ENCODE peak calls at places on chromosomes 6 and 20, in eight cellular contexts. J, Y, H, V, B, T, O and W are unnamed samples.

GRCh38 chr6:116666869-116667268 is 1.7 kb downstream of the ZUP1 start:
- DNase-seq in J (no peak), Y (no peak), H (no peak), V (no peak), B (no peak), T (no peak), O (no peak), W (no peak)

GRCh38 chr6:168506460-168506859 is 65.5 kb downstream of the SMOC2 start:
- DNase-seq in J (no peak), Y (no peak), H (no peak), V (no peak), B (no peak), T (no peak), O (no peak), W (no peak)

GRCh38 chr20:40265872-40266533 is 423.0 kb downstream of the MAFB start:
- DNase-seq in J (no peak), Y (peak; percentile 18), H (peak; percentile 25), V (no peak), B (no peak), T (no peak), O (no peak), W (peak; percentile 19)

GRCh38 chr20:43032459-43032858 is 157.2 kb downstream of the PTPRT start:
- DNase-seq in J (no peak), Y (no peak), H (no peak), V (no peak), B (no peak), T (no peak), O (no peak), W (no peak)

GRCh38 chr6:160082627-160083026 is 39.0 kb upstream of the SLC22A1 start:
- DNase-seq in J (no peak), Y (no peak), H (no peak), V (no peak), B (no peak), T (no peak), O (no peak), W (no peak)

GRCh38 chr6:169702640-169703246 is 817 bp downstream of the C6orf120 start:
- DNase-seq in J (no peak), Y (peak; percentile 6), H (peak; percentile 38), V (no peak), B (no peak), T (peak; percentile 13), O (peak; percentile 36), W (peak; percentile 36)

GRCh38 chr6:135680964-135681913 is 170.3 kb upstream of the PDE7B start:
- DNase-seq in J (no peak), Y (no peak), H (no peak), V (no peak), B (no peak), T (no peak), O (no peak), W (no peak)

GRCh38 chr6:160050022-160050421 is 71.6 kb upstream of the SLC22A1 start:
- DNase-seq in J (no peak), Y (no peak), H (no peak), V (no peak), B (no peak), T (no peak), O (no peak), W (no peak)

GRCh38 chr20:15599961-15600360 is 973.3 kb downstream of the KIF16B start:
- DNase-seq in J (no peak), Y (no peak), H (no peak), V (no peak), B (no peak), T (no peak), O (no peak), W (no peak)